ENCODE peak calls at places on chromosomes 11 and 22, in six cellular contexts. G is H1, D is K562, K is SK-N-SH, S is GM12878, I is HepG2. U is an unnamed sample.

GRCh38 chr11:111540921-111541208 is 345 bp downstream of the LAYN start:
- DNase-seq in S (no peak), K (no peak), D (no peak), I (no peak), G (no peak), U (no peak)

GRCh38 chr11:95378106-95378505 is 147.1 kb upstream of the SESN3 start:
- DNase-seq in I (no peak), K (no peak), G (no peak), D (no peak), S (no peak), U (no peak)

GRCh38 chr11:114987171-114987760 is 308.9 kb downstream of the NXPE2 start:
- DNase-seq in G (no peak), S (no peak), I (no peak), K (no peak), D (no peak), U (no peak)

GRCh38 chr11:12372111-12372510 is 5.3 kb upstream of the PARVA start:
- DNase-seq in D (no peak), I (no peak), S (no peak), G (no peak), K (no peak), U (no peak)

GRCh38 chr11:73950869-73951710 is at the start of gene DNAJB13:
- DNase-seq in K (peak), G (peak), I (peak), D (peak), S (peak), U (peak)

GRCh38 chr11:114819028-114819427 is 140.7 kb downstream of the NXPE2 start:
- DNase-seq in S (no peak), I (no peak), G (no peak), K (no peak), D (no peak), U (no peak)

GRCh38 chr22:44248926-44249325 is 63.8 kb downstream of the SHISAL1 start:
- DNase-seq in D (no peak), K (no peak), I (no peak), S (peak), G (peak), U (no peak)

GRCh38 chr22:40400173-40400572 is 29.8 kb downstream of the SGSM3 start:
- DNase-seq in D (no peak), S (peak), I (no peak), G (no peak), K (no peak), U (no peak)

GRCh38 chr11:71927813-71928738 is at the start of gene XNDC1N:
- DNase-seq in G (peak), K (peak), D (peak), S (no peak), I (peak), U (peak)

GRCh38 chr11:2401436-2401984 is 960 bp downstream of the TSSC4 start:
- DNase-seq in D (no peak), S (no peak), I (peak), G (no peak), K (no peak), U (no peak)

GRCh38 chr22:40462195-40462988 is 92.0 kb downstream of the SGSM3 start:
- DNase-seq in I (peak), K (no peak), S (no peak), D (no peak), G (no peak), U (no peak)

GRCh38 chr11:72951193-72951592 is 137.0 kb downstream of the ATG16L2 start:
- DNase-seq in I (no peak), D (no peak), S (no peak), G (no peak), K (peak), U (no peak)

GRCh38 chr11:2768471-2769408 is 68.9 kb upstream of the KCNQ1OT1 start:
- DNase-seq in I (no peak), G (peak), S (no peak), D (peak), K (no peak), U (peak)

GRCh38 chr22:40791241-40791640 is 27.9 kb downstream of the SLC25A17 start:
- DNase-seq in D (no peak), I (no peak), G (no peak), S (no peak), K (no peak), U (no peak)

GRCh38 chr11:95443386-95443785 is 212.4 kb upstream of the SESN3 start:
- DNase-seq in G (no peak), S (peak), D (peak), K (no peak), I (peak), U (peak)

GRCh38 chr11:118223992-118224391 is 819 bp downstream of the JAML start:
- DNase-seq in D (no peak), G (no peak), I (no peak), S (no peak), K (no peak), U (no peak)

GRCh38 chr11:27427183-27427980 is 45.2 kb downstream of the LGR4 start:
- DNase-seq in I (no peak), S (no peak), K (no peak), D (no peak), G (no peak), U (no peak)

GRCh38 chr11:49995559-49995958 is 13.2 kb upstream of the OR4C12 start:
- DNase-seq in I (peak), S (no peak), G (peak), D (peak), K (peak), U (no peak)

DNA sequence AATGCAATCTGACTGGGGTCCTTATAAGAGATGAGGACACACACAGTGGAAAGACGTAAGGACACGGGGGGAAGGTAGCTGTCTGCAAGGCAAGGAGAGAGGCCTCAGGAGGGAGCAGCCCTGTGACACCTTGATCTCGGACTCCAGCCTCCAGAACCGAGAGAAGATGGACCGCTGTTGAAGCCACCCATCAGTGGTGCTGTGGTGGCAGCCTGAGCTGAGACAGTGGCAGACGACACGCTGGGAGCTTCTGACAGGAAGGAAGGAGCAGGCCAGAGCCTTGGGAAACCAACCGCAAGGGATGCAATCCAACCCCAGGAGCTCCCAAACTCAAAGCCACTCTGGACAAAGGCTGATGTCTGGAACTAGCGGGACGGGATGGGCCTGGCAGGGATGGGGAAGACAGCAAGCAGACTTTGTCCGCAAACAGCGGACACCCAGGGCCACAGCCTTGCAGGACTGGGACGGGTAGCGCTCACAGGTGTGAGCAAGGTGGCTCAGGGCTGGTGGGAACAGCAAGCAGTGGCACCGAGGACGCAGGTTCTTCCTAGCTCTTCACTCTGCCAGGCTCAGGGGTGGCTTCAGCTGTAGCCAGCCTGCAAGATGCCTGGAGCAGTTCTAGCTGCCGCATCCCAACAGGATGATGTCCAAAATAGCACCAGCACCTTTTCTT is 10.9 kb downstream of the LTO1 start:
- DNase-seq in K (no peak), G (no peak), D (no peak), I (no peak), S (no peak), U (no peak)
- TF ChIP-seq USF2 in K (no peak), G (no peak), D (no peak), I (no peak), S (no peak), U (no peak)

GRCh38 chr11:69834251-69834650 is 15.0 kb upstream of the FGF3 start:
- DNase-seq in S (no peak), G (no peak), D (no peak), K (peak), I (no peak), U (no peak)
- TF ChIP-seq MAX in S (no peak), G (no peak), D (no peak), K (no peak), I (no peak), U (no peak)

GRCh38 chr11:22359295-22359694 is 21.1 kb downstream of the SLC17A6 start:
- DNase-seq in G (no peak), I (no peak), K (no peak), S (no peak), D (no peak), U (no peak)
- TF ChIP-seq CHD2 in G (no peak), I (no peak), K (no peak), S (no peak), D (no peak), U (no peak)

GRCh38 chr11:121104223-121104831 is 3.3 kb downstream of the TECTA start:
- DNase-seq in S (no peak), G (peak), D (peak), K (no peak), I (no peak), U (no peak)

GRCh38 chr11:121095561-121095960 is 5.5 kb upstream of the TECTA start:
- DNase-seq in D (no peak), I (no peak), K (no peak), S (no peak), G (no peak), U (no peak)

GRCh38 chr11:121100943-121101342 is at the start of gene TECTA:
- DNase-seq in G (no peak), I (no peak), S (no peak), D (no peak), K (no peak), U (no peak)

GRCh38 chr11:121099364-121099763 is 1.7 kb upstream of the TECTA start:
- DNase-seq in I (no peak), G (no peak), D (no peak), K (no peak), S (no peak), U (no peak)

DNA sequence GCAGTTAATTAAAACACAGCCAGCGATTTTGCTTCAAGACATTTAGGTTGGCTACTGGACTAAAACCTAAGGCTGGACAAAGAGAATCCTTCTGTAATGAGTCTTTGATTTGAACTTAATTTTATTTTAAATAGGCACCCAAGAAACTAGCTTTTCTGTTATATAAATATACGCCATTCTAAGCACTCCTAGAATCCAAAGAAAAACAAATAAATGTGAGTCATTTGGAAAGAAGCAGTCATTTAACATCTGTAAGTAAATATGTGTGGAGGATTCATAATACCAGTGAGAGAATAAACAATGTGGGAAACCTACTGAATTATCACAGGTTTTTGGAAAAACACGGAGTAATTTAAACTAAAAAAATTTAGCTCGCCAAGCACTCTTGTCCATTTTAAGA is 1.2 kb upstream of the TECTA start:
- DNase-seq in I (no peak), D (no peak), G (no peak), K (no peak), S (no peak), U (no peak)
- TF ChIP-seq USF2 in I (no peak), D (no peak), G (no peak), K (no peak), S (no peak), U (no peak)